ENCODE peak calls at places on chromosomes 1 and 21, in eight cellular contexts. N is PC-3, Q is hepatocyte, S is neural progenitor cell, Z is SK-N-SH, E is HCT116, O is GM23338, J is OCI-LY7. B is an unnamed sample.

GRCh38 chr1:162021124-162021523 is 2.5 kb downstream of the OLFML2B start:
- DNase-seq in J (no peak), E (no peak), S (no peak), Q (no peak), Z (no peak), N (no peak), O (peak), B (no peak)

GRCh38 chr1:156910309-156910782 is 10.1 kb upstream of the LRRC71 start:
- DNase-seq in S (peak), E (no peak), Q (peak), Z (peak), O (peak), N (peak), J (peak), B (peak)

GRCh38 chr1:37763791-37764741 is 854 bp downstream of the EPHA10 start:
- DNase-seq in J (peak), Q (peak), E (no peak), S (peak), O (peak), Z (peak), N (no peak), B (peak)

GRCh38 chr1:225700164-225700740 is 47.3 kb upstream of the ENAH start:
- DNase-seq in J (no peak), O (no peak), S (peak), E (peak), N (peak), Z (no peak), Q (peak), B (no peak)

GRCh38 chr1:188433428-188433827 is 1604.7 kb downstream of the PLA2G4A start:
- DNase-seq in N (peak), O (no peak), S (no peak), J (no peak), Q (no peak), Z (no peak), E (no peak), B (no peak)

GRCh38 chr1:38029081-38029681 is 16.6 kb downstream of the UTP11 start:
- DNase-seq in Q (peak), N (no peak), S (peak), J (no peak), Z (peak), E (no peak), O (peak), B (peak)

GRCh38 chr1:86155807-86156561 is 588 bp downstream of the COL24A1 start:
- DNase-seq in N (no peak), Q (peak), O (peak), Z (peak), S (peak), E (no peak), J (no peak), B (no peak)

GRCh38 chr1:213883618-213884017 is 104.2 kb upstream of the PROX1 start:
- DNase-seq in O (no peak), E (no peak), Q (no peak), S (no peak), J (no peak), N (no peak), Z (no peak), B (peak)

GRCh38 chr1:115669002-115669673 is 27.4 kb downstream of the VANGL1 start:
- DNase-seq in Z (no peak), J (no peak), S (no peak), N (peak), E (peak), O (no peak), Q (no peak), B (no peak)

GRCh38 chr1:214472362-214472761 is 79.0 kb downstream of the PTPN14 start:
- DNase-seq in E (no peak), Q (no peak), Z (no peak), O (no peak), N (no peak), J (no peak), S (no peak), B (no peak)

GRCh38 chr1:166900987-166901386 is 24.9 kb upstream of the TADA1 start:
- DNase-seq in Z (no peak), N (no peak), E (no peak), S (no peak), Q (no peak), O (peak), J (no peak), B (no peak)

GRCh38 chr1:156160744-156161181 is 7.4 kb downstream of the SEMA4A start:
- DNase-seq in Q (peak), E (no peak), S (peak), O (peak), N (no peak), Z (peak), J (no peak), B (peak)

GRCh38 chr1:204369006-204369726 is 9.4 kb upstream of the PLEKHA6 start:
- DNase-seq in Q (no peak), Z (no peak), S (no peak), J (no peak), O (no peak), N (no peak), E (no peak), B (no peak)

GRCh38 chr1:95752515-95753381 is 518.7 kb downstream of the RWDD3 start:
- DNase-seq in N (no peak), E (no peak), Q (no peak), Z (no peak), O (no peak), J (no peak), S (no peak), B (no peak)

GRCh38 chr1:91406773-91407389 is 2.2 kb upstream of the HFM1 start:
- DNase-seq in S (no peak), Q (no peak), Z (no peak), O (peak), N (peak), E (no peak), J (no peak), B (no peak)

GRCh38 chr1:156646738-156647211 is 4.9 kb downstream of the BCAN start:
- DNase-seq in O (peak), N (no peak), J (no peak), E (no peak), Q (no peak), Z (no peak), S (no peak), B (no peak)

GRCh38 chr21:35503646-35504045 is 454.5 kb upstream of the RUNX1 start:
- DNase-seq in Z (no peak), Q (no peak), E (no peak), J (no peak), N (no peak), O (no peak), S (peak), B (peak)

GRCh38 chr1:173342766-173343165 is 134.4 kb upstream of the PRDX6 start:
- DNase-seq in S (no peak), J (no peak), O (no peak), N (no peak), E (no peak), Q (no peak), Z (no peak), B (no peak)

GRCh38 chr1:89047734-89048133 is 17.3 kb downstream of the GBP1 start:
- DNase-seq in S (no peak), O (no peak), Z (no peak), J (no peak), Q (no peak), E (no peak), N (peak), B (no peak)

GRCh38 chr1:168609133-168609715 is 32.8 kb downstream of the XCL1 start:
- DNase-seq in S (peak), Q (peak), O (peak), J (no peak), Z (no peak), E (no peak), N (peak), B (no peak)

GRCh38 chr1:162612606-162613400 is 19.5 kb upstream of the DDR2 start:
- DNase-seq in S (no peak), E (no peak), J (no peak), N (no peak), Z (no peak), O (no peak), Q (no peak), B (peak)

GRCh38 chr21:29477347-29477746 is 178.6 kb downstream of the BACH1 start:
- DNase-seq in N (no peak), Q (no peak), S (no peak), E (no peak), Z (no peak), J (no peak), O (no peak), B (no peak)
- H3K4me2 ChIP-seq in N (no peak), Q (no peak), S (no peak), E (no peak), Z (no peak), J (no peak), O (no peak), B (no peak)

DNA sequence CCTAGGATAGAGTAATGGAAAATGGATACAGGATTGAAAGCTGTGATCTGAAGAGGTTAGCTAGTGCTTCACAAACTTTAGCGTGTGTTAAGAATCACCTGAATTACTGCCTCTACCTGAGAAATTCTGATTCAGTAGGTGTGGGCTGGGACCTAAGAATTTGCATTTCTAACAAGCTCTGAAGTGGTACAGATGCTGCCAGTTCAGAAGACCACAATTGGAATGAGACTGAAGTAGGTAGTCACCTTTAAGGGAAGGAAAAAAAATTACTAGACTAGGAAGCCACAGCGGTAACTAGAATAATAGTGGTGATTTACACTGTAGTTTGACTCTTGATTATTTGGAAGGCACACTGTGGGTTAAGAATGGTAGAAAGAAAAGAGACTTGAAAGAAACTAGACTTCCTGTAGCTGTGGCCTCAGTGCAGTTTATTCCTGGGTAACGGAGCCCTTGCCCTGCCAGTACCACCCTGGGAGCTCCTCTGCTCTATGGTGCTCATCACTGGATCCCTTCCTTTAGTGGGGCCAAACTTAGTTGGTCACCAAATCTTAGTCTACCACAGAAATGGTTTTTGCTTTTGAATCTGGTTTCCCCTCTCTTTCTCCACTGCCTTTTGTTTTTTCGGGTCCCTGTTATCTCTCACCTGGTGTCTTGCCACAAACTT is 43.6 kb downstream of the ARID1A start:
- DNase-seq in N (no peak), O (no peak), E (no peak), Z (no peak), S (no peak), Q (no peak), J (no peak), B (peak)
- TF ChIP-seq EZH2phosphoT487 in N (no peak), O (no peak), E (no peak), Z (no peak), S (no peak), Q (no peak), J (no peak), B (no peak)

GRCh38 chr1:56578664-56578962 is 750 bp downstream of the PLPP3 start:
- DNase-seq in E (no peak), S (no peak), Q (peak), J (no peak), Z (peak), N (no peak), O (no peak), B (no peak)

GRCh38 chr1:56575865-56576264 is 3.5 kb downstream of the PLPP3 start:
- DNase-seq in E (no peak), O (no peak), J (peak), S (no peak), N (peak), Q (no peak), Z (no peak), B (no peak)

GRCh38 chr1:56577859-56578663 is 1.3 kb downstream of the PLPP3 start:
- DNase-seq in O (peak), Q (peak), S (peak), Z (peak), J (peak), N (peak), E (no peak), B (peak)

GRCh38 chr1:56578963-56579875 is at the start of gene PLPP3:
- DNase-seq in O (peak), Z (peak), E (peak), S (peak), J (peak), Q (peak), N (peak), B (peak)

GRCh38 chr1:56576880-56577858 is 2.2 kb downstream of the PLPP3 start:
- DNase-seq in Q (peak), J (peak), S (peak), Z (peak), E (peak), N (peak), O (peak), B (peak)
- TF ChIP-seq CTCF in Q (peak), J (peak), S (peak), Z (peak), E (peak), N (peak), O (peak), B (peak)

DNA sequence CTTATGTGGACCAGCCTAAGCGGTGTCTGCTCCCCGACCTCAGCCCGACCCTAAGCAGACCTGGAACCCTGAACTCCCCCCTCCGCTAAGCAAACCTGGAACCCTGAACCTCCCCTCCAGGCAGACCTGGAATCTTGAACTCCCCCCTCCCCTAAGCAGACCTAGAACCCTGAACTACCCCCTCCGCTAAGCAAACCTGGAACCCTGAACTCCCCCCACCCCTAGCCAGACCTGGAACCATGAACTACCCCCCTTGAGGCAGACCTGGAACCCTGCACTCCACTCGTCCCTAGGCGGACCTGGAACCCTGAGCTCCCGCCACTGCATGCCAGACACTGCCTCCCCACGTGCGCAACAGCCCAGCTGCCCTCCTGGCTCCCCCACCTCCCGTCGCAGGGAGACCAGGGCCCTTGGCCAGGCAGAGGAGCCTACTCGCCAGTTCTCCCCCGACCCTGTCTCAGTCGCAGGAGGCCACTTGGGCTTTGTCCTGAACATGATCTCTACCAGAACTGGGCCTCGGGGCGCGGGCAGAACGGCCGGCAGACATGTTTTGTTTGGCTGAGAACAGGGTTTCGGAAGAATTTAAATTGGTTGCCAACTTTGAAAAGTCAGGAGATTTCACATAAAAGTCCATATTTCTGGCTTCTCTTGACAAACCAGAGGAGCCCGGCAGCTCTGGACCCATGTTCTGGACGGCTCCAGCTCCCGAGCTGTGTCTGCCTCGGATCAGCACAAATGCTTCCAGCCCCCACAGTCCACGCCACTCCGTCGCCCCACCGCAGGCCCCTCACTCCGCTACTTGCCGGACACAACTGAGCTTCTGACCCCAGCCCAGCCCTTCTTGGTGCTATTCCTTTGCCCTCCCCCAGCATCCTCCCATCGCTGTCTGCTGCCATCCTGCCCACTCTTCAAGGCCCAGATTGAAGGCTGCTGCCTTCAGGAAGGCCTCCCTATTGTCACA is 9.3 kb upstream of the PLEKHG5 start:
- DNase-seq in Q (no peak), Z (peak), O (no peak), N (no peak), E (no peak), J (no peak), S (no peak), B (no peak)
- H3K4me2 ChIP-seq in Q (no peak), Z (no peak), O (no peak), N (no peak), E (no peak), J (no peak), S (no peak), B (no peak)

GRCh38 chr1:83832194-83832593 is 166.7 kb downstream of the TTLL7 start:
- DNase-seq in O (no peak), J (no peak), E (no peak), Q (no peak), N (no peak), S (no peak), Z (no peak), B (no peak)

GRCh38 chr1:83827731-83828130 is 171.2 kb downstream of the TTLL7 start:
- DNase-seq in J (no peak), S (no peak), O (no peak), N (no peak), Q (no peak), Z (no peak), E (no peak), B (no peak)

DNA sequence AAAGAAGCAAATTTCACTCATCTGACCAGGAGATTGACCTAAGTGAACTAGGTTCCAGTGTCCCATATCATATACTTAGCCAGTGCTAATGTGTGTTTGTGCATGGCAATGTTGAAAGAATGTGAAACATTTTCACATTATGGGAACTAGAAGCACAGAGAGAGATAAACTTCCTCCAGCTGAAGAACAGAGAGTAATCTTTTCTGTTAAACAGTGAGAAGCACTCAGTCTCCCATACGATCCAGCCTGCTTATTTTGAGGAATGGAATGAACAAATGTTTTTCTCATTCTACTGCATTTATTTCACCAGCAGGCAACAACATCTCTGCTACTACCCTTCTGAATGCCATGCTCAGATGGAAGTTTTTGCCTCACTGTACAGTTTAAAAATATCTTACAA is 170.5 kb downstream of the TTLL7 start:
- DNase-seq in Q (no peak), O (no peak), Z (no peak), E (no peak), J (no peak), N (no peak), S (no peak), B (no peak)
- TF ChIP-seq EZH2phosphoT487 in Q (no peak), O (no peak), Z (no peak), E (no peak), J (no peak), N (no peak), S (no peak), B (no peak)

GRCh38 chr1:18149113-18149641 is 41.6 kb downstream of the IGSF21 start:
- DNase-seq in O (peak), J (no peak), Q (no peak), Z (peak), N (peak), E (no peak), S (peak), B (no peak)
- TF ChIP-seq CTCF in O (peak), J (no peak), Q (no peak), Z (no peak), N (no peak), E (no peak), S (peak), B (no peak)

GRCh38 chr1:159916240-159917051 is 8.9 kb downstream of the TAGLN2 start:
- DNase-seq in Q (peak), O (peak), E (no peak), N (peak), Z (peak), J (no peak), S (peak), B (no peak)

GRCh38 chr1:159914252-159915018 is 10.9 kb downstream of the TAGLN2 start:
- DNase-seq in E (no peak), O (no peak), Z (no peak), Q (no peak), N (peak), S (no peak), J (no peak), B (no peak)

GRCh38 chr1:159913451-159914192 is 11.7 kb downstream of the TAGLN2 start:
- DNase-seq in J (no peak), S (no peak), E (no peak), N (peak), Z (no peak), O (peak), Q (no peak), B (no peak)

GRCh38 chr1:159917533-159917932 is 7.8 kb downstream of the TAGLN2 start:
- DNase-seq in Q (no peak), Z (no peak), E (no peak), O (no peak), J (no peak), S (peak), N (peak), B (no peak)

DNA sequence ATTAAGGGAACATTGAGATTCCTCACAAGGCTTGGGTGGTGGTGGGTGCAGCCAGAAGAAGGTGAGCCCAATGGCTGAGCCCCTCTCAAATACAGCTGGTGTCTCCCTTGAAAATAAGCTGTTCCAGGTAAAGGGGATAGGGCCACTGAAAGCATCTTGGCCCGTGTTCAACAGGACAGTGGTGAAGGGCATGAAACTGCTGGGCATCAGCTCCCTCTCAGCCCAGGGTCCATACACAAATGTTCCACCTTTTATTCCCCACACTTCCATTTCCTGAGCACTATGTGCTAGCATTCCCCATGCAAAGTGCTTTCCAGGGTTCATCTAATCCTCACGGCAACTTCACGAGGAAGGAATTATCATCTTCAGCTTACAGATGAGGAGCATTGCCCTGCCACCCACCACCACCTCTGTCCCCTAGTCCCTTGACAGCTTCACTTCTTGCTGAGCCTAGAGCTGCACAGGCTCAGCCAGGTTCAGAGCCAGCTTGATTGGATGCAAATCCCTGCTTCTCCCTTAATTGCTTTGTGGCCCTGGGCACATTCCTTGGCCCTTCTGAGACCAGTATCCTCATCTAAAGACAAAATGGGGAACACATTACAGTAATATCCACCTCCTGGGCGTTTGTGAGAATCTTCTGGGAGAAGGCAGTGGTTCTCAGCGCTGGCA is 9.6 kb downstream of the TAGLN2 start:
- DNase-seq in J (no peak), Q (no peak), O (no peak), S (no peak), N (no peak), Z (no peak), E (no peak), B (no peak)
- H3K4me2 ChIP-seq in J (no peak), Q (peak), O (no peak), S (peak), N (peak), Z (peak), E (no peak), B (no peak)

GRCh38 chr1:165408518-165408917 is 36.4 kb downstream of the RXRG start:
- DNase-seq in O (peak), E (peak), Q (peak), J (no peak), S (peak), Z (peak), N (peak), B (peak)
- TF ChIP-seq EZH2phosphoT487 in O (no peak), E (no peak), Q (no peak), J (no peak), S (no peak), Z (no peak), N (no peak), B (no peak)